ENCODE peak calls at places on chromosomes 7 and 10, in five cellular contexts. One of them, this sample, is unnamed.
A peak's percentile ranks its signal among the peaks of the same experiment; 100 is the strongest.

GRCh38 chr7:139481364-139481763 is 2.1 kb downstream of the KLRG2 start:
- DNase-seq in aorta: no peak
- DNase-seq in T-helper 2 cell: no peak
- DNase-seq in T-helper 9 cell: no peak
- DNase-seq in stimulated activated CD4-positive, alpha-beta T cell treated with anti-CD3 and anti-CD28 coated beads, Interleukin-12 subunit alpha, Interleukin-12 subunit beta, amount 100 ng/mL, for 24 hours: no peak
- DNase-seq in this sample: no peak

GRCh38 chr10:13950543-13950939 is 363.8 kb downstream of the PRPF18 start:
- DNase-seq in aorta: no peak
- DNase-seq in T-helper 2 cell: no peak
- DNase-seq in T-helper 9 cell: no peak
- DNase-seq in stimulated activated CD4-positive, alpha-beta T cell treated with anti-CD3 and anti-CD28 coated beads, Interleukin-12 subunit alpha, Interleukin-12 subunit beta, amount 100 ng/mL, for 24 hours: no peak
- DNase-seq in this sample: no peak

GRCh38 chr10:113960617-113961260 is 82.9 kb upstream of the ADRB1 start:
- DNase-seq in aorta: no peak
- DNase-seq in T-helper 2 cell: peak; percentile 15
- DNase-seq in T-helper 9 cell: peak; percentile 31
- DNase-seq in stimulated activated CD4-positive, alpha-beta T cell treated with anti-CD3 and anti-CD28 coated beads, Interleukin-12 subunit alpha, Interleukin-12 subunit beta, amount 100 ng/mL, for 24 hours: no peak
- DNase-seq in this sample: peak; percentile 28

GRCh38 chr10:27440478-27440877 is 63.6 kb upstream of the RAB18 start:
- DNase-seq in aorta: no peak
- DNase-seq in T-helper 2 cell: no peak
- DNase-seq in T-helper 9 cell: no peak
- DNase-seq in stimulated activated CD4-positive, alpha-beta T cell treated with anti-CD3 and anti-CD28 coated beads, Interleukin-12 subunit alpha, Interleukin-12 subunit beta, amount 100 ng/mL, for 24 hours: no peak
- DNase-seq in this sample: no peak

GRCh38 chr10:44011603-44011981 is 362.9 kb upstream of the ZNF32 start:
- DNase-seq in aorta: no peak
- DNase-seq in T-helper 2 cell: no peak
- DNase-seq in T-helper 9 cell: no peak
- DNase-seq in stimulated activated CD4-positive, alpha-beta T cell treated with anti-CD3 and anti-CD28 coated beads, Interleukin-12 subunit alpha, Interleukin-12 subunit beta, amount 100 ng/mL, for 24 hours: no peak
- DNase-seq in this sample: no peak

GRCh38 chr10:111840546-111840945 is 343.0 kb downstream of the GPAM start:
- DNase-seq in aorta: no peak
- DNase-seq in T-helper 2 cell: no peak
- DNase-seq in T-helper 9 cell: no peak
- DNase-seq in stimulated activated CD4-positive, alpha-beta T cell treated with anti-CD3 and anti-CD28 coated beads, Interleukin-12 subunit alpha, Interleukin-12 subunit beta, amount 100 ng/mL, for 24 hours: no peak
- DNase-seq in this sample: no peak

GRCh38 chr10:132912225-132912684 is 30.1 kb downstream of the CFAP46 start:
- DNase-seq in aorta: no peak
- DNase-seq in T-helper 2 cell: no peak
- DNase-seq in T-helper 9 cell: no peak
- DNase-seq in stimulated activated CD4-positive, alpha-beta T cell treated with anti-CD3 and anti-CD28 coated beads, Interleukin-12 subunit alpha, Interleukin-12 subunit beta, amount 100 ng/mL, for 24 hours: no peak
- DNase-seq in this sample: no peak

GRCh38 chr10:70974351-70974901 is 86.1 kb upstream of the PCBD1 start:
- DNase-seq in aorta: no peak
- DNase-seq in T-helper 2 cell: no peak
- DNase-seq in T-helper 9 cell: no peak
- DNase-seq in stimulated activated CD4-positive, alpha-beta T cell treated with anti-CD3 and anti-CD28 coated beads, Interleukin-12 subunit alpha, Interleukin-12 subunit beta, amount 100 ng/mL, for 24 hours: no peak
- DNase-seq in this sample: no peak

GRCh38 chr7:155750255-155751125 is 61.8 kb downstream of the SHH start:
- DNase-seq in aorta: no peak
- DNase-seq in T-helper 2 cell: no peak
- DNase-seq in T-helper 9 cell: no peak
- DNase-seq in stimulated activated CD4-positive, alpha-beta T cell treated with anti-CD3 and anti-CD28 coated beads, Interleukin-12 subunit alpha, Interleukin-12 subunit beta, amount 100 ng/mL, for 24 hours: no peak
- DNase-seq in this sample: no peak

GRCh38 chr7:2018786-2019692 is 213.7 kb downstream of the MAD1L1 start:
- DNase-seq in aorta: peak; percentile 77
- DNase-seq in T-helper 2 cell: peak; percentile 3
- DNase-seq in T-helper 9 cell: no peak
- DNase-seq in stimulated activated CD4-positive, alpha-beta T cell treated with anti-CD3 and anti-CD28 coated beads, Interleukin-12 subunit alpha, Interleukin-12 subunit beta, amount 100 ng/mL, for 24 hours: no peak
- DNase-seq in this sample: no peak

GRCh38 chr7:40221836-40222235 is 87.0 kb downstream of the SUGCT start:
- DNase-seq in aorta: no peak
- DNase-seq in T-helper 2 cell: no peak
- DNase-seq in T-helper 9 cell: no peak
- DNase-seq in stimulated activated CD4-positive, alpha-beta T cell treated with anti-CD3 and anti-CD28 coated beads, Interleukin-12 subunit alpha, Interleukin-12 subunit beta, amount 100 ng/mL, for 24 hours: no peak
- DNase-seq in this sample: no peak

GRCh38 chr10:120458432-120458831 is 1.4 kb downstream of the PLPP4 start:
- DNase-seq in aorta: no peak
- DNase-seq in T-helper 2 cell: no peak
- DNase-seq in T-helper 9 cell: no peak
- DNase-seq in stimulated activated CD4-positive, alpha-beta T cell treated with anti-CD3 and anti-CD28 coated beads, Interleukin-12 subunit alpha, Interleukin-12 subunit beta, amount 100 ng/mL, for 24 hours: no peak
- DNase-seq in this sample: no peak

GRCh38 chr10:61606971-61607907 is 55.5 kb upstream of the CABCOCO1 start:
- DNase-seq in aorta: no peak
- DNase-seq in T-helper 2 cell: no peak
- DNase-seq in T-helper 9 cell: no peak
- DNase-seq in stimulated activated CD4-positive, alpha-beta T cell treated with anti-CD3 and anti-CD28 coated beads, Interleukin-12 subunit alpha, Interleukin-12 subunit beta, amount 100 ng/mL, for 24 hours: no peak
- DNase-seq in this sample: no peak

GRCh38 chr10:22599048-22599561 is 115.3 kb downstream of the PIP4K2A start:
- DNase-seq in aorta: no peak
- DNase-seq in T-helper 2 cell: no peak
- DNase-seq in T-helper 9 cell: no peak
- DNase-seq in stimulated activated CD4-positive, alpha-beta T cell treated with anti-CD3 and anti-CD28 coated beads, Interleukin-12 subunit alpha, Interleukin-12 subunit beta, amount 100 ng/mL, for 24 hours: no peak
- DNase-seq in this sample: no peak

GRCh38 chr7:111083423-111083822 is 7.5 kb upstream of the LRRN3 start:
- DNase-seq in aorta: no peak
- DNase-seq in T-helper 2 cell: no peak
- DNase-seq in T-helper 9 cell: no peak
- DNase-seq in stimulated activated CD4-positive, alpha-beta T cell treated with anti-CD3 and anti-CD28 coated beads, Interleukin-12 subunit alpha, Interleukin-12 subunit beta, amount 100 ng/mL, for 24 hours: no peak
- DNase-seq in this sample: peak; percentile 14

GRCh38 chr10:13681528-13681927 is 94.8 kb downstream of the PRPF18 start:
- DNase-seq in aorta: no peak
- DNase-seq in T-helper 2 cell: no peak
- DNase-seq in T-helper 9 cell: no peak
- DNase-seq in stimulated activated CD4-positive, alpha-beta T cell treated with anti-CD3 and anti-CD28 coated beads, Interleukin-12 subunit alpha, Interleukin-12 subunit beta, amount 100 ng/mL, for 24 hours: no peak
- DNase-seq in this sample: no peak

GRCh38 chr7:95578299-95578855 is 17.9 kb downstream of the PDK4 start:
- DNase-seq in aorta: no peak
- DNase-seq in T-helper 2 cell: no peak
- DNase-seq in T-helper 9 cell: no peak
- DNase-seq in stimulated activated CD4-positive, alpha-beta T cell treated with anti-CD3 and anti-CD28 coated beads, Interleukin-12 subunit alpha, Interleukin-12 subunit beta, amount 100 ng/mL, for 24 hours: no peak
- DNase-seq in this sample: no peak

GRCh38 chr7:25031432-25031831 is 51.5 kb upstream of the OSBPL3 start:
- DNase-seq in aorta: no peak
- DNase-seq in T-helper 2 cell: no peak
- DNase-seq in T-helper 9 cell: no peak
- DNase-seq in stimulated activated CD4-positive, alpha-beta T cell treated with anti-CD3 and anti-CD28 coated beads, Interleukin-12 subunit alpha, Interleukin-12 subunit beta, amount 100 ng/mL, for 24 hours: no peak
- DNase-seq in this sample: no peak

GRCh38 chr7:116953372-116953726 is at the start of gene ST7:
- DNase-seq in aorta: peak; percentile 89
- DNase-seq in T-helper 2 cell: peak; percentile 30
- DNase-seq in T-helper 9 cell: peak; percentile 53
- DNase-seq in stimulated activated CD4-positive, alpha-beta T cell treated with anti-CD3 and anti-CD28 coated beads, Interleukin-12 subunit alpha, Interleukin-12 subunit beta, amount 100 ng/mL, for 24 hours: peak; percentile 50
- DNase-seq in this sample: peak; percentile 53

GRCh38 chr7:26459794-26460193 is 168.1 kb downstream of the SNX10 start:
- DNase-seq in aorta: no peak
- DNase-seq in T-helper 2 cell: no peak
- DNase-seq in T-helper 9 cell: no peak
- DNase-seq in stimulated activated CD4-positive, alpha-beta T cell treated with anti-CD3 and anti-CD28 coated beads, Interleukin-12 subunit alpha, Interleukin-12 subunit beta, amount 100 ng/mL, for 24 hours: no peak
- DNase-seq in this sample: no peak

GRCh38 chr10:76251773-76252617 is 820.6 kb downstream of the LRMDA start:
- DNase-seq in aorta: no peak
- DNase-seq in T-helper 2 cell: no peak
- DNase-seq in T-helper 9 cell: no peak
- DNase-seq in stimulated activated CD4-positive, alpha-beta T cell treated with anti-CD3 and anti-CD28 coated beads, Interleukin-12 subunit alpha, Interleukin-12 subunit beta, amount 100 ng/mL, for 24 hours: no peak
- DNase-seq in this sample: no peak

GRCh38 chr10:63866747-63867140 is 345.5 kb downstream of the REEP3 start:
- DNase-seq in aorta: no peak
- DNase-seq in T-helper 2 cell: no peak
- DNase-seq in T-helper 9 cell: no peak
- DNase-seq in stimulated activated CD4-positive, alpha-beta T cell treated with anti-CD3 and anti-CD28 coated beads, Interleukin-12 subunit alpha, Interleukin-12 subunit beta, amount 100 ng/mL, for 24 hours: no peak
- DNase-seq in this sample: no peak

GRCh38 chr7:25790261-25790660 is 361.7 kb upstream of the NFE2L3 start:
- DNase-seq in aorta: no peak
- DNase-seq in T-helper 2 cell: no peak
- DNase-seq in T-helper 9 cell: no peak
- DNase-seq in stimulated activated CD4-positive, alpha-beta T cell treated with anti-CD3 and anti-CD28 coated beads, Interleukin-12 subunit alpha, Interleukin-12 subunit beta, amount 100 ng/mL, for 24 hours: no peak
- DNase-seq in this sample: no peak